ENCODE peak calls at places on chromosomes 3 and 15, in four cellular contexts. One of them, this sample, is unnamed. For H3K27me3, the result is how much of the 10 kb centered on the place peaks cover.

GRCh38 chr3:13034861-13035260 is 38.4 kb downstream of the IQSEC1 start:
- DNase-seq in HepG2: no peak
- DNase-seq in GM12878: no peak
- DNase-seq in H1: no peak
- DNase-seq in this sample: no peak

GRCh38 chr15:77083381-77084160 is 12.7 kb upstream of the TSPAN3 start:
- DNase-seq in HepG2: peak
- DNase-seq in GM12878: peak
- DNase-seq in H1: peak
- DNase-seq in this sample: no peak

GRCh38 chr3:10551821-10552630 is 46.6 kb upstream of the ATP2B2 start:
- DNase-seq in H1: no peak
- DNase-seq in GM12878: no peak
- DNase-seq in HepG2: no peak
- DNase-seq in this sample: no peak

GRCh38 chr3:138492980-138493675 is 58.7 kb downstream of the ESYT3 start:
- DNase-seq in H1: no peak
- DNase-seq in HepG2: no peak
- DNase-seq in GM12878: no peak
- DNase-seq in this sample: no peak

GRCh38 chr15:32716960-32717289 is 879 bp upstream of the GREM1 start:
- DNase-seq in GM12878: no peak
- DNase-seq in H1: no peak
- DNase-seq in HepG2: no peak
- DNase-seq in this sample: no peak

GRCh38 chr3:154943981-154944380 is 136.1 kb upstream of the MME start:
- DNase-seq in H1: no peak
- DNase-seq in HepG2: no peak
- DNase-seq in GM12878: no peak
- DNase-seq in this sample: no peak

GRCh38 chr15:90814193-90814811 is 54.1 kb upstream of the FURIN start:
- DNase-seq in H1: no peak
- DNase-seq in GM12878: no peak
- DNase-seq in HepG2: no peak
- DNase-seq in this sample: no peak

GRCh38 chr3:84959470-84960380 is 936 bp downstream of the CADM2 start:
- DNase-seq in H1: peak
- DNase-seq in HepG2: no peak
- DNase-seq in GM12878: no peak
- DNase-seq in this sample: peak

GRCh38 chr3:58342676-58343075 is 10.0 kb downstream of the PXK start:
- DNase-seq in GM12878: no peak
- DNase-seq in HepG2: no peak
- DNase-seq in H1: no peak
- DNase-seq in this sample: no peak

GRCh38 chr3:47541583-47542108 is 28.1 kb upstream of the ELP6 start:
- DNase-seq in HepG2: no peak
- DNase-seq in H1: no peak
- DNase-seq in GM12878: no peak
- DNase-seq in this sample: no peak

GRCh38 chr3:116198087-116198486 is 247.2 kb downstream of the LSAMP start:
- DNase-seq in H1: no peak
- DNase-seq in HepG2: no peak
- DNase-seq in GM12878: no peak
- DNase-seq in this sample: no peak

GRCh38 chr3:124082343-124082742 is 90.4 kb upstream of the ROPN1 start:
- DNase-seq in HepG2: no peak
- DNase-seq in H1: no peak
- DNase-seq in GM12878: no peak
- DNase-seq in this sample: no peak

GRCh38 chr3:99839613-99840012 is 22.0 kb downstream of the CMSS1 start:
- DNase-seq in GM12878: no peak
- DNase-seq in H1: no peak
- DNase-seq in HepG2: no peak
- DNase-seq in this sample: no peak

GRCh38 chr15:80844011-80844732 is 65.0 kb downstream of the CEMIP start:
- DNase-seq in HepG2: peak
- DNase-seq in H1: no peak
- DNase-seq in GM12878: no peak
- DNase-seq in this sample: peak

GRCh38 chr3:195906865-195907729 is 1.3 kb downstream of the TNK2 start:
- DNase-seq in GM12878: peak
- DNase-seq in HepG2: no peak
- DNase-seq in H1: no peak
- DNase-seq in this sample: no peak

GRCh38 chr3:98824256-98824655 is 61.1 kb downstream of the ST3GAL6 start:
- DNase-seq in HepG2: no peak
- DNase-seq in GM12878: no peak
- DNase-seq in H1: no peak
- DNase-seq in this sample: no peak

GRCh38 chr3:100333970-100334339 is 602 bp upstream of the NIT2 start:
- DNase-seq in H1: no peak
- DNase-seq in GM12878: no peak
- DNase-seq in HepG2: no peak
- DNase-seq in this sample: no peak

GRCh38 chr15:79595995-79596622 is 164.0 kb downstream of the MINAR1 start:
- DNase-seq in HepG2: peak
- DNase-seq in GM12878: peak
- DNase-seq in H1: peak
- DNase-seq in this sample: peak

GRCh38 chr3:83033123-83033522 is 1271.7 kb upstream of the GBE1 start:
- DNase-seq in H1: no peak
- DNase-seq in HepG2: no peak
- DNase-seq in GM12878: no peak
- DNase-seq in this sample: no peak

GRCh38 chr15:70762469-70763119 is 764 bp downstream of the UACA start:
- DNase-seq in H1: no peak
- DNase-seq in GM12878: no peak
- DNase-seq in HepG2: no peak
- DNase-seq in this sample: no peak

GRCh38 chr3:20108869-20109268 is 68.6 kb downstream of the KAT2B start:
- DNase-seq in HepG2: no peak
- DNase-seq in GM12878: no peak
- DNase-seq in H1: no peak
- DNase-seq in this sample: no peak

GRCh38 chr3:140953028-140953960 is 11.7 kb downstream of the SLC25A36 start:
- DNase-seq in HepG2: no peak
- DNase-seq in GM12878: no peak
- DNase-seq in H1: no peak
- DNase-seq in this sample: no peak
- TF ChIP-seq SUZ12 in HepG2: no peak
- TF ChIP-seq SUZ12 in GM12878: no peak
- TF ChIP-seq SUZ12 in H1: no peak
- TF ChIP-seq SUZ12 in this sample: no peak

DNA sequence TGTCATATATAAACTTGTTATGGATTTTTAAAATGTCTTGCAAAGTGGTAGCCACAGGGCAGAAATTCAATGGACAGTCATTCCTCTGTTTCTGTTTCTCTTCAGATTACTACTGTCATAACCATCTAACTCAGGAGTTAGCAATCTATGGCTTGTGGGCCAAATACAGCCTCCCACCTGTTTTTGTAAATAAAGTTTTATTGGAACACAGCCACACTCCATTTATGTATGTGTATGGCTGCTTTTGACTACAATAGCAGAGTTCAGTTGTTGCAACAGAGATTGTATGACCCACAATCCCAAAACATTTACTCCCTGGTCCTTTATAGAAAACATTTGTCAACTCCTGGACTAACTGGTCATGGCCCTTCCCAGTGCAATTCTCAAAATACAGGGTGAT is 20.0 kb downstream of the SLC27A2 start:
- DNase-seq in H1: no peak
- DNase-seq in GM12878: no peak
- DNase-seq in HepG2: no peak
- DNase-seq in this sample: no peak
- H3K27me3 ChIP-seq in H1: under half
- H3K27me3 ChIP-seq in GM12878: under half
- H3K27me3 ChIP-seq in HepG2: under half
- H3K27me3 ChIP-seq in this sample: under half

DNA sequence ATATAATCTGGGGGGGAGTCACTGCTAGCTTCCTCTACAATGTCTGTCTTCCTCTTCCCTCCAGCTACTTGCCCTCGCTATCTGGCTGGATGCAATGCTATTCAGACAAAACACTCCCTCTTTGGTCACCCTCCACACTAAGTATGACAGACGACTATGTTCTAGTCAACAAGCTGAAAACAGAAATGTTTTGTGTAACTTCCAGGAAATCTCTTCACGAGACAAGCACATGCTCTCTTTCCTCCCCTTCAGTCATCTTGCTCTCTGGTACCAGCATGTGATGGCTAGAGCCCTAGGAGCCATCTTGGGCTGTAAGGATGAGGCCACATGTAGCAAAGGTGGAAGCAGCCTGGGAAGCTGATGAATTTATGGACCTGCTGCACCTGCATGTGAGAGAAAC is 151.3 kb downstream of the ARRDC4 start:
- DNase-seq in HepG2: no peak
- DNase-seq in GM12878: no peak
- DNase-seq in H1: no peak
- DNase-seq in this sample: no peak
- TF ChIP-seq ZNF274 in HepG2: no peak
- TF ChIP-seq ZNF274 in GM12878: no peak
- TF ChIP-seq ZNF274 in H1: no peak
- TF ChIP-seq ZNF274 in this sample: no peak

GRCh38 chr3:117603097-117603496 is 893.5 kb downstream of the TUSC7 start:
- DNase-seq in GM12878: no peak
- DNase-seq in HepG2: no peak
- DNase-seq in H1: no peak
- DNase-seq in this sample: no peak
- TF ChIP-seq SUZ12 in GM12878: no peak
- TF ChIP-seq SUZ12 in HepG2: no peak
- TF ChIP-seq SUZ12 in H1: no peak
- TF ChIP-seq SUZ12 in this sample: no peak

GRCh38 chr15:65376767-65377104 is 1.1 kb downstream of the IGDCC3 start:
- DNase-seq in HepG2: no peak
- DNase-seq in GM12878: no peak
- DNase-seq in H1: no peak
- DNase-seq in this sample: no peak

GRCh38 chr15:65377105-65377975 is 462 bp downstream of the IGDCC3 start:
- DNase-seq in GM12878: no peak
- DNase-seq in H1: no peak
- DNase-seq in HepG2: no peak
- DNase-seq in this sample: no peak

GRCh38 chr15:65375871-65376552 is 1.8 kb downstream of the IGDCC3 start:
- DNase-seq in H1: no peak
- DNase-seq in GM12878: no peak
- DNase-seq in HepG2: no peak
- DNase-seq in this sample: no peak

GRCh38 chr15:65379986-65380385 is 2.2 kb upstream of the IGDCC3 start:
- DNase-seq in H1: no peak
- DNase-seq in GM12878: no peak
- DNase-seq in HepG2: no peak
- DNase-seq in this sample: no peak

DNA sequence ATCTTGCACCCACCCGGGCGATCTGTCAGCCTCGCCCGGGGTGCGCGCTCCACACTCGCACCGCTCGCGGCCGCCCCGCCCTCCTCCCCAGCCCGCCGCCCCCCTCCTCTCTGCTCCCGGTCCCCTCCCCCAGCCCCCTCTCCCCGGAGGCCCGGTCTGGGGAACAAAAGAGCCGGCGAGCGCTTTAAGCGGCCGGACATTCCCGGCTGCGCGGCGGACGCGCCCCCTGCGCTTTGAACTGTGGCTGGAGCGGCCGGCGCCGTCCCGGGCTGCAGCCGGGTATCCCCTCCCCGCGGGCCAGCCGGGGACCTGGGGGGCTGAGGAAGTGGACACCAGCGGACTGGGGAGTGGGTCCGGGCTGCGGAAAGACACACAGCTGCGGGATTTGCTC is at the start of gene IGDCC3:
- DNase-seq in GM12878: no peak
- DNase-seq in HepG2: peak
- DNase-seq in H1: no peak
- DNase-seq in this sample: peak
- H3K27me3 ChIP-seq in GM12878: under half
- H3K27me3 ChIP-seq in HepG2: under half
- H3K27me3 ChIP-seq in H1: under half
- H3K27me3 ChIP-seq in this sample: under half

GRCh38 chr15:47507221-47507985 is 209.9 kb upstream of the SEMA6D start:
- DNase-seq in HepG2: no peak
- DNase-seq in GM12878: no peak
- DNase-seq in H1: no peak
- DNase-seq in this sample: no peak
- TF ChIP-seq ZNF274 in HepG2: no peak
- TF ChIP-seq ZNF274 in GM12878: no peak
- TF ChIP-seq ZNF274 in H1: no peak
- TF ChIP-seq ZNF274 in this sample: no peak

DNA sequence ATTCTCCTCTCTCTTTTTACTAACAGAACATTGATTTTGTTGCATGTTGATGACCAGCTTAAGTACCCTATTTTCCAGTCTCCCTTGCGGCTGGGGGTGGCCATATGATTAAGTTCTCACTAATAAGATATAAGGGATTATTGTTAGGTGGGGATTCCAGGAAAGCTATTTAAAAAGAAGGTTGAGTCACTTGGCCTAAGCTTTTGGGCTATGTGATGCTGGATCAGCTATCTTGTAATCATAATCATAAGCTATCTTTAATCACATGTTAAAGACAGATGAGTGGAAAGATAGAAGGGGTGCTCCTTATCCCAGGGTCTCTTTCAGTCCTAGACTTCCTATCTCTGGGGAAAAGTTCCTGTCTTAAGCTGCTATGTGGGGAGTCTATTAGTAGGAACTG is 59.9 kb downstream of the CGNL1 start:
- DNase-seq in H1: no peak
- DNase-seq in GM12878: no peak
- DNase-seq in HepG2: no peak
- DNase-seq in this sample: no peak
- TF ChIP-seq SUZ12 in H1: no peak
- TF ChIP-seq SUZ12 in GM12878: no peak
- TF ChIP-seq SUZ12 in HepG2: no peak
- TF ChIP-seq SUZ12 in this sample: no peak

GRCh38 chr15:72902245-72902928 is 118.8 kb upstream of the ADPGK start:
- DNase-seq in H1: no peak
- DNase-seq in GM12878: no peak
- DNase-seq in HepG2: no peak
- DNase-seq in this sample: no peak

GRCh38 chr15:72907733-72908132 is 124.2 kb upstream of the ADPGK start:
- DNase-seq in GM12878: no peak
- DNase-seq in HepG2: no peak
- DNase-seq in H1: no peak
- DNase-seq in this sample: no peak

DNA sequence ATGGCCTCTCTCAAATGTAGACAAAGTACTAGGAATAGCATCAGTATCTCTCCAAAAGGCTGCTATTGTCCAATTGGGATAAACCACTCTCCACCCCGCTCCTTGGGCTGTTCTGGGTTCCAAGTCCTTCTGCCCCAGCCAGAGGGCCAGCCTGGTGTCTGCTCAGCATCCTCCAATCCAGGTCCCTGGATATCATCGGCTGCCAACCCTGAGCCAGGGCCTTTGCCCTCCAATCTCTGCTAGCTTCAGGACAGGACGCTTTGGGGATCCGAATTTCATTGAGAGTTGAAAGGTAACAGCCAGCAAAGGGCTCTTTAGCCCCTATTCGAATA is 119.3 kb upstream of the ADPGK start:
- DNase-seq in HepG2: no peak
- DNase-seq in GM12878: no peak
- DNase-seq in H1: no peak
- DNase-seq in this sample: no peak
- H3K27me3 ChIP-seq in HepG2: under half
- H3K27me3 ChIP-seq in GM12878: under half
- H3K27me3 ChIP-seq in H1: under half
- H3K27me3 ChIP-seq in this sample: under half

GRCh38 chr3:101676765-101677435 is at the start of gene ZBTB11:
- DNase-seq in GM12878: peak
- DNase-seq in HepG2: peak
- DNase-seq in H1: peak
- DNase-seq in this sample: peak
- TF ChIP-seq ZNF274 in GM12878: no peak
- TF ChIP-seq ZNF274 in HepG2: no peak
- TF ChIP-seq ZNF274 in H1: no peak
- TF ChIP-seq ZNF274 in this sample: no peak